ENCODE peak calls at places on chromosomes 12 and 14, in seven cellular contexts. G is CD8-positive, alpha-beta T cell; B is heart left ventricle; E is left lung; P is pancreas; U is cardiac muscle cell; R is esophagus squamous epithelium. F is an unnamed sample.

GRCh38 chr14:38135096-38135495 is 72.6 kb upstream of the SSTR1 start:
- DNase-seq in G (no peak), B (no peak), E (no peak), P (no peak), U (no peak), R (no peak), F (no peak)

GRCh38 chr14:65361920-65362319 is 50.6 kb upstream of the FUT8 start:
- DNase-seq in G (no peak), B (peak; percentile 32), E (no peak), P (no peak), U (peak; percentile 93), R (no peak), F (no peak)

GRCh38 chr12:130192667-130193345 is 30.5 kb downstream of the FZD10 start:
- DNase-seq in G (no peak), B (no peak), E (no peak), P (no peak), U (no peak), R (no peak), F (no peak)

GRCh38 chr12:91422107-91422506 is 239.5 kb upstream of the DCN start:
- DNase-seq in G (no peak), B (no peak), E (no peak), P (no peak), U (no peak), R (no peak), F (no peak)

GRCh38 chr14:83575301-83575700 is 1954.6 kb upstream of the FLRT2 start:
- DNase-seq in G (no peak), B (no peak), E (no peak), P (no peak), U (no peak), R (no peak), F (no peak)

GRCh38 chr12:122366685-122367475 is 55.6 kb downstream of the CLIP1 start:
- DNase-seq in G (no peak), B (no peak), E (no peak), P (no peak), U (peak; percentile 91), R (no peak), F (no peak)

GRCh38 chr12:50326636-50327284 is 43.4 kb upstream of the LIMA1 start:
- DNase-seq in G (no peak), B (no peak), E (no peak), P (no peak), U (peak; percentile 81), R (no peak), F (no peak)

GRCh38 chr14:47269788-47270492 is 405.5 kb downstream of the MDGA2 start:
- DNase-seq in G (no peak), B (no peak), E (no peak), P (no peak), U (peak; percentile 20), R (no peak), F (no peak)

GRCh38 chr12:53699673-53700015 is 23.8 kb upstream of the ATP5MC2 start:
- DNase-seq in G (no peak), B (no peak), E (no peak), P (no peak), U (no peak), R (no peak), F (no peak)

GRCh38 chr12:4918950-4919660 is 9.4 kb downstream of the KCNA1 start:
- DNase-seq in G (no peak), B (no peak), E (no peak), P (no peak), U (peak; percentile 27), R (no peak), F (no peak)

GRCh38 chr12:40331886-40332285 is 107.1 kb downstream of the LRRK2 start:
- DNase-seq in G (no peak), B (no peak), E (no peak), P (no peak), U (no peak), R (no peak), F (no peak)

GRCh38 chr14:86038401-86038985 is 508.5 kb downstream of the FLRT2 start:
- DNase-seq in G (peak; percentile 21), B (no peak), E (peak; percentile 25), P (peak; percentile 39), U (peak; percentile 76), R (no peak), F (no peak)

GRCh38 chr14:73168691-73169090 is 32.4 kb downstream of the PSEN1 start:
- DNase-seq in G (no peak), B (no peak), E (no peak), P (no peak), U (no peak), R (no peak), F (peak; percentile 49)

GRCh38 chr12:113208041-113208934 is 13.0 kb upstream of the TPCN1 start:
- DNase-seq in G (peak; percentile 72), B (peak; percentile 66), E (no peak), P (no peak), U (peak; percentile 55), R (peak; percentile 28), F (no peak)

GRCh38 chr12:30304528-30304927 is 391.1 kb downstream of the IPO8 start:
- DNase-seq in G (no peak), B (no peak), E (no peak), P (no peak), U (no peak), R (no peak), F (no peak)

GRCh38 chr14:80996049-80996901 is 40.9 kb downstream of the TSHR start:
- DNase-seq in G (no peak), B (peak; percentile 26), E (no peak), P (no peak), U (peak; percentile 90), R (no peak), F (no peak)

GRCh38 chr14:23725980-23726746 is 90.0 kb downstream of the DHRS2 start:
- DNase-seq in G (no peak), B (no peak), E (peak; percentile 33), P (no peak), U (no peak), R (no peak), F (no peak)

GRCh38 chr14:23725528-23725927 is 89.4 kb downstream of the DHRS2 start:
- DNase-seq in G (no peak), B (no peak), E (peak; percentile 52), P (no peak), U (no peak), R (no peak), F (no peak)

GRCh38 chr14:23727566-23728335 is 91.6 kb downstream of the DHRS2 start:
- DNase-seq in G (no peak), B (no peak), E (no peak), P (no peak), U (peak; percentile 37), R (no peak), F (no peak)

GRCh38 chr14:23729720-23730387 is 93.7 kb downstream of the DHRS2 start:
- DNase-seq in G (no peak), B (no peak), E (no peak), P (no peak), U (no peak), R (no peak), F (no peak)

GRCh38 chr14:23728791-23729190 is 92.6 kb downstream of the DHRS2 start:
- DNase-seq in G (no peak), B (no peak), E (no peak), P (no peak), U (no peak), R (no peak), F (no peak)
- H3K4me3 ChIP-seq in G (no peak overlapping the region), B (no peak overlapping the region), E (no peak overlapping the region), P (no peak overlapping the region), U (no peak overlapping the region), R (no peak overlapping the region), F (no peak overlapping the region)

GRCh38 chr14:31926123-31926522 is 151.0 kb upstream of the ARHGAP5 start:
- DNase-seq in G (no peak), B (no peak), E (no peak), P (no peak), U (peak; percentile 60), R (no peak), F (no peak)
- H3K27ac ChIP-seq in G (no peak overlapping the region), B (peak overlapping the region; percentile 88), E (no peak overlapping the region), P (no peak overlapping the region), U (no peak overlapping the region), R (no peak overlapping the region), F (peak overlapping the region; percentile 74)

DNA sequence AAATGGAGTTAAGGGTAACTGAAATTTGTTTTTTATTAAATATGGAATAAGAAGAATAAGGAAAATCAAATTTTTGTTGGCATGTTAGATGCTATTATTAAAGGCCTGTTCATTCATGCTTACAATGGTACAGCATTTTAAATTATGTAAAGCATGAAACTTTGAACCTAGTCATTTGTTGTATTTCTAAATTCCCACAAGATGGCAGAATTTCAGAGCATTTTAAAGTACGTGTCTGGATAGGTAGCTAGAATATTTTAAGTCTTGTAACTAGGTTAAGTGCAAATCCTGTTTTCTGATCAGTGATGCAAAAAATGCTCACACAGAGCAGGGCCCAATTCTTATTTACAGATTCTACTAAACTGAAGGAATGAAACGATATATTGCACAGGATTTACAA is 585.6 kb upstream of the MIS18BP1 start:
- DNase-seq in G (no peak), B (no peak), E (no peak), P (no peak), U (no peak), R (no peak), F (no peak)
- TF ChIP-seq CTCF in G (no peak), B (no peak), E (no peak), P (no peak), U (no peak), R (no peak), F (peak; percentile 36)

GRCh38 chr12:12610711-12611110 is 965 bp upstream of the CREBL2 start:
- DNase-seq in G (no peak), B (no peak), E (no peak), P (no peak), U (no peak), R (no peak), F (no peak)
- H3K4me3 ChIP-seq in G (peak overlapping the region; percentile 90), B (peak overlapping the region; percentile 90), E (peak overlapping the region; percentile 78), P (peak overlapping the region; percentile 67), U (no peak overlapping the region), R (no peak overlapping the region), F (peak overlapping the region; percentile 83)

DNA sequence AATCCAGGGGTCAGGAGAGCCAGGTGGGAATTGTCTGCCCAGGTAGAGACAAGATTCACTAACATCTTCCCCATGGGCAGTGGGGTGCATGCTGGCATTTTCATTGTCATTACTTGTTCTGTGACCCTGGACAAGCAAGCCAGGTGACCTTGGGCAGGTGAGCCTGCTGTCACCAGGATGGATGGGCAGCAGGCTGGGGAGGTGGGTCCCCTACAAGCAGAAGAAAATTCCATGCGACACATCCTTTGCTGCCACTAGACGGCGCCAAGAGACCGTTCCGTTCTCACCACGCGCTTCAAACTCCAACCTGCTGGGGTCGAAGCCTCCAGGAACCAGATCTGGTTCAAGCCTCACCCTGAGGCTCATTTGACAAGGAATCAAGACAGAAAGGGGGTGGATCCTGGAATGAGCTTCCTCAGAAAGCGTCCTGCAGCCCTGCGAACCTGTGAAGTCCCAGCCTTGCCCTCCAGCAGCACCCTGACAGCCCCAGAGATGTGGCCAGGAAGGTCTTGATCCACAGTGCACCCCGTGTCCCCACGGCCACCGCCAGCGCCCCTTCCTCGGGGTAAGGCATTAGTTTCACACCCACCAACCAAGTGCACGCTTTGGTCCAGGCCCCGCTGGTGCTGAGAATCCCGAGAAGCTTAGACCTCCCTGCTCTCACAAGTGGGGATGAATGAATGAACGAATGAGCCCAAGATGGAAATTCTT is 3.2 kb upstream of the DYNC1H1 start:
- DNase-seq in G (peak; percentile 78), B (peak; percentile 78), E (peak; percentile 87), P (peak; percentile 74), U (peak; percentile 85), R (no peak), F (peak; percentile 77)
- H3K27ac ChIP-seq in G (no peak overlapping the region), B (no peak overlapping the region), E (no peak overlapping the region), P (no peak overlapping the region), U (no peak overlapping the region), R (no peak overlapping the region), F (no peak overlapping the region)

GRCh38 chr12:8822298-8822697 is at the start of gene A2ML1:
- DNase-seq in G (no peak), B (no peak), E (no peak), P (no peak), U (no peak), R (no peak), F (no peak)
- TF ChIP-seq CTCF in G (no peak), B (no peak), E (no peak), P (no peak), U (no peak), R (no peak), F (no peak)

GRCh38 chr14:61280092-61280525 is 1.0 kb downstream of the TMEM30B start:
- DNase-seq in G (peak; percentile 56), B (no peak), E (peak; percentile 79), P (no peak), U (no peak), R (no peak), F (no peak)
- H3K4me3 ChIP-seq in G (peak overlapping the region; percentile 66), B (peak overlapping the region; percentile 61), E (peak overlapping the region; percentile 55), P (peak overlapping the region; percentile 86), U (peak overlapping the region; percentile 20), R (peak overlapping the region; percentile 74), F (peak overlapping the region; percentile 63)